ENCODE peak calls at places on chromosome 18, in seven cellular contexts. B is neural progenitor cell, S is upper lobe of left lung, R is body of pancreas, J is aorta, Z is lower lobe of right lung, T is kidney. D is an unnamed sample.

GRCh38 chr18:68284236-68284635 is 430.7 kb downstream of the TMX3 start:
- DNase-seq in R (no peak), T (no peak), S (no peak), J (no peak), B (no peak), Z (no peak), D (peak; percentile 7)

GRCh38 chr18:21740724-21741510 is at the start of gene MIB1:
- DNase-seq in S (peak; percentile 96), Z (peak; percentile 74), R (peak; percentile 99), J (peak; percentile 88), B (peak; percentile 100), T (peak; percentile 99), D (peak; percentile 97)

GRCh38 chr18:56789004-56789888 is 138.1 kb downstream of the WDR7 start:
- DNase-seq in S (no peak), Z (no peak), T (no peak), J (no peak), R (peak; percentile 31), B (peak; percentile 54), D (peak; percentile 9)

GRCh38 chr18:72867721-72868665 is at the start of gene NETO1:
- DNase-seq in S (peak; percentile 77), J (no peak), R (no peak), T (peak; percentile 67), B (peak; percentile 69), Z (no peak), D (no peak)

GRCh38 chr18:56139372-56139771 is 499.0 kb downstream of the TXNL1 start:
- DNase-seq in T (peak; percentile 52), R (no peak), B (no peak), Z (no peak), S (no peak), J (no peak), D (no peak)

GRCh38 chr18:11146238-11146946 is 3.0 kb downstream of the PIEZO2 start:
- DNase-seq in T (peak; percentile 67), B (no peak), S (peak; percentile 63), R (peak; percentile 55), J (no peak), Z (no peak), D (no peak)

GRCh38 chr18:37838086-37838485 is 272.5 kb upstream of the CELF4 start:
- DNase-seq in B (no peak), Z (no peak), J (no peak), T (no peak), S (no peak), R (no peak), D (no peak)

GRCh38 chr18:35973650-35974049 is 1.2 kb downstream of the RMP24 start:
- DNase-seq in Z (no peak), R (no peak), T (no peak), J (no peak), B (no peak), S (no peak), D (no peak)

GRCh38 chr18:62450546-62451395 is 72.1 kb upstream of the ZCCHC2 start:
- DNase-seq in Z (peak; percentile 77), S (no peak), R (peak; percentile 91), B (no peak), T (peak; percentile 85), J (peak; percentile 94), D (peak; percentile 77)

GRCh38 chr18:71998547-71998946 is 545.6 kb downstream of the CBLN2 start:
- DNase-seq in S (no peak), R (no peak), T (no peak), B (no peak), Z (no peak), J (no peak), D (no peak)

GRCh38 chr18:57441395-57441794 is 6.2 kb downstream of the ONECUT2 start:
- DNase-seq in S (peak; percentile 69), B (peak; percentile 71), R (no peak), J (no peak), T (peak; percentile 72), Z (no peak), D (no peak)

GRCh38 chr18:9403795-9404564 is 69.4 kb downstream of the TWSG1 start:
- DNase-seq in Z (no peak), S (peak; percentile 24), R (no peak), T (no peak), B (peak; percentile 26), J (no peak), D (no peak)

GRCh38 chr18:42310956-42311355 is 355.9 kb downstream of the PIK3C3 start:
- DNase-seq in S (no peak), R (no peak), Z (no peak), T (no peak), B (peak; percentile 46), J (no peak), D (no peak)

GRCh38 chr18:34866739-34867138 is 156.6 kb downstream of the DTNA start:
- DNase-seq in S (no peak), Z (no peak), J (no peak), R (no peak), B (peak; percentile 27), T (no peak), D (no peak)

GRCh38 chr18:77106331-77106730 is 26.3 kb downstream of the MBP start:
- DNase-seq in T (peak; percentile 74), R (no peak), Z (no peak), B (no peak), S (no peak), J (no peak), D (no peak)
- H3K36me3 ChIP-seq in T (no peaks in the 10 kb centered on the region), R (no peaks in the 10 kb centered on the region), Z (peaks cover 11% of the 10 kb centered on the region), B (no peaks in the 10 kb centered on the region), S (peaks cover 4% of the 10 kb centered on the region), J (no peaks in the 10 kb centered on the region), D (no peaks in the 10 kb centered on the region)

DNA sequence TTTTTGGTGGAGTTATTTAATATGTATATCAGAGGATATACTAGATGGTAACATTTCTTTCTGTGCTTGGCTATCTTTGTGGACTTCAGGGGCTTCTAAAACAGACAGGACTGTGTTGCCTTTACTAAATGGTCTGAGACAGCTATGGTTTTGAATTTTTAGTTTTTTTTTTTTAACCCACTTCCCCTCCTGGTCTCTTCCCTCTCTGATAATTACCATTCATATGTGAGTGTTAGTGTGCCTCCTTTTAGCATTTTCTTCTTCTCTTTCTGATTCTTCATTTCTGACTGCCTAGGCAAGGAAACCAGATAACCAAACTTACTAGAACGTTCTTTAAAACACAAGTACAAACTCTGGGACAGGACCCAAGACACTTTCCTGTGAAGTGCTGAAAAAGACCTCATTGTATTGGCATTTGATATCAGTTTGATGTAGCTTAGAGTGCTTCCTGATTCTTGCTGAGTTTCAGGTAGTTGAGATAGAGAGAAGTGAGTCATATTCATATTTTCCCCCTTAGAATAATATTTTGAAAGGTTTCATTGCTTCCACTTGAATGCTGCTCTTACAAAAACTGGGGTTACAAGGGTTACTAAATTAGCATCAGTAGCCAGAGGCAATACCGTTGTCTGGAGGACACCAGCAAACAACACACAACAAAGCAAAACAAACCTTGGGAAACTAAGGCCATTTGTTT is 52.7 kb downstream of the SMAD4 start:
- DNase-seq in T (no peak), R (no peak), Z (no peak), J (no peak), S (no peak), B (no peak), D (no peak)
- H3K27ac ChIP-seq in T (no peak overlapping the region), R (no peak overlapping the region), Z (no peak overlapping the region), J (no peak overlapping the region), S (no peak overlapping the region), B (no peak overlapping the region), D (no peak overlapping the region)

GRCh38 chr18:59853380-59853779 is 46.4 kb upstream of the PMAIP1 start:
- DNase-seq in J (no peak), R (no peak), B (no peak), T (no peak), Z (no peak), S (no peak), D (no peak)
- H3K36me3 ChIP-seq in J (no peaks in the 10 kb centered on the region), R (no peaks in the 10 kb centered on the region), B (no peaks in the 10 kb centered on the region), T (no peaks in the 10 kb centered on the region), Z (no peaks in the 10 kb centered on the region), S (no peaks in the 10 kb centered on the region), D (no peaks in the 10 kb centered on the region)

DNA sequence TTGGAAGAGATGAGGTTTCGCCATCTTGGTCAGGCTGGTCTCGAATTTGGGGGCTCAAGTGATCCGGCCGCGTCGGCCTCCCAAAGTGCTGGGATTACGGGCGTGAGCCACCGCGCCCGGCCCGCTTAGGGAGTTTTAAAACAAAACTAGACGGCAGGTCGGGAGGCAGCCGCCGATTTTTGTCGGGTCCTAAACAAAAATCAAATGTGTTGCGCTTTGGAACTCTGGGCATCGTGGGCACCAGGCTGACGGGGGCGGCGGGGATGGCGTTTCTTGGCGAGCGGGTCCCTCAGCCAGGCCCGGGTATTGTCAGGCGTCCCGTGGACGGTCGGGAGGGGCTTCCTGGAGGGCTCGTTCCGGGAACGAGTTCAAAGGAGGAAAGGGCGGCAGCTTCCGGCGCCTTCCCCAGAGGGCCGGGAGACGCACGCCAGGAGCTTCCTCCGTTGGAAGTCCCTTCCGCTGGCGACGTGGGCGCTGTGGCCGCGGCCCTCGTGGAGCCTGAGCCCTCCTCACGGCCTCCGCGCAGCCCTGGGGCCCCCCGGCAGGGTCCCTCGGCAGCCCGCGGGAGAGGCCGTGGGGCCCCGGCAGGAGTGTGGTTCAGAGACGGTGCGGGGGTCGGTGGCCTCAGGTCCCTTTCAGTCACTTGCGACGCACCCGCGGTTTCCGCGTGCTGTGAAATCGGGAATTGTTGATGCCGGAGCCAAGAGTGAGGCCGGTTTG is 59.2 kb downstream of the EMILIN2 start:
- DNase-seq in Z (peak; percentile 82), T (peak; percentile 94), S (peak; percentile 90), B (peak; percentile 46), J (peak; percentile 89), R (peak; percentile 30), D (no peak)
- H3K27ac ChIP-seq in Z (peak overlapping the region; percentile 82), T (no peak overlapping the region), S (peak overlapping the region; percentile 72), B (no peak overlapping the region), J (no peak overlapping the region), R (no peak overlapping the region), D (no peak overlapping the region)

GRCh38 chr18:13120255-13120654 is 98.3 kb upstream of the LDLRAD4 start:
- DNase-seq in R (no peak), T (no peak), Z (no peak), J (no peak), B (no peak), S (no peak), D (no peak)
- H3K36me3 ChIP-seq in R (peaks cover 6% of the 10 kb centered on the region), T (no peaks in the 10 kb centered on the region), Z (peaks cover 50% of the 10 kb centered on the region), J (peaks cover 3% of the 10 kb centered on the region), B (peaks cover 5% of the 10 kb centered on the region), S (peaks cover 25% of the 10 kb centered on the region), D (peaks cover 6% of the 10 kb centered on the region)

GRCh38 chr18:28002841-28003240 is 174.1 kb downstream of the CDH2 start:
- DNase-seq in R (no peak), B (no peak), J (no peak), S (no peak), Z (no peak), T (no peak), D (no peak)
- H3K27ac ChIP-seq in R (no peak overlapping the region), B (no peak overlapping the region), J (no peak overlapping the region), S (no peak overlapping the region), Z (no peak overlapping the region), T (no peak overlapping the region), D (no peak overlapping the region)

DNA sequence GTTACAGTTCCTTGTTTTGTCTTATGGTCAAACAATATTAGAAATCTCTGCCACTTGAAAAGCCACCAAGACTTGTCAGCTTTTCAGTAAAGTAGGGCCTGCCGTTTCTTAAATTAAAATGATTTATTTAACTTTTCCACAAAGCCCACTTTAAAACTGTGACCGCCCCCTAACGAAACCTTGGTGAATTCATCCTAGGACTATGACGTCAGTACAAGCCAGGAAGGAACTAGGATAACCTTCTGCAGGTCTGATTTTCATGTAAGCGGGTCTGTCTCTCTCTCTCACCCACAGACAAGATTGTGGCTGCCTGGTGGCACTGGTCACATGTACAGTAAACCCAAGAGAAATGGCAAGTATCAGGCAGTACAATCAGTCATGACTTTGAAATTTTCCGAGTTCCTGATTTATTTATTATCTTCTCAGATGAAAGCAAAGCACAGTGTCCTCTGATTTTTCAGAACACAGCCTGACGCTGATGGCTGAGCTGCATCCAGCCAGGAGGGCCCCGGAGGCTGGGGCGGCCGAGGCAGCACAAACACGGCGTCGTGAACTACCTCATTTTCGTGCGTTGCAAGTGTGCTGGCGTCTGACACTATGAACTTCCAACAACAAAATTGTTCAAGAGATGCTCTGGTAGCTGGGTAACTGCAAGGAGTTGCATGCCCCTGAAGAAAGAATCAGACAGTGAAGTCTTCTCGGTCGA is 18.9 kb downstream of the SALL3 start:
- DNase-seq in B (no peak), S (peak; percentile 70), T (no peak), J (no peak), R (no peak), Z (no peak), D (no peak)
- H3K36me3 ChIP-seq in B (peaks cover 8% of the 10 kb centered on the region), S (no peaks in the 10 kb centered on the region), T (no peaks in the 10 kb centered on the region), J (no peaks in the 10 kb centered on the region), R (no peaks in the 10 kb centered on the region), Z (no peaks in the 10 kb centered on the region), D (no peaks in the 10 kb centered on the region)